ENCODE peak calls at places on chromosome 19, in four cellular contexts. C is GM23248, D is tibial artery, M is mesendoderm. B is an unnamed sample.

GRCh38 chr19:11377756-11378155 is 3.3 kb downstream of the SWSAP1 start:
- DNase-seq in M (no peak), D (no peak), C (peak; percentile 77), B (no peak)

GRCh38 chr19:48390188-48391099 is 907 bp downstream of the KDELR1 start:
- DNase-seq in M (peak; percentile 83), D (peak; percentile 53), C (peak; percentile 84), B (peak; percentile 67)

GRCh38 chr19:30339624-30340525 is 32.3 kb upstream of the ZNF536 start:
- DNase-seq in C (no peak), M (no peak), D (no peak), B (no peak)

GRCh38 chr19:35608250-35608649 is 4.3 kb upstream of the HAUS5 start:
- DNase-seq in C (no peak), D (no peak), M (no peak), B (no peak)

GRCh38 chr19:30253581-30253996 is 118.6 kb upstream of the ZNF536 start:
- DNase-seq in C (peak; percentile 95), D (no peak), M (peak; percentile 38), B (no peak)

GRCh38 chr19:7851623-7852500 is 21.8 kb downstream of the EVI5L start:
- DNase-seq in D (no peak), M (no peak), C (no peak), B (no peak)

GRCh38 chr19:39413269-39413902 is 917 bp downstream of the PLEKHG2 start:
- DNase-seq in M (peak; percentile 63), C (peak; percentile 75), D (peak; percentile 69), B (peak; percentile 56)

GRCh38 chr19:3204646-3205275 is 19.0 kb downstream of the NCLN start:
- DNase-seq in D (no peak), C (no peak), M (no peak), B (no peak)

GRCh38 chr19:54708781-54709180 is 15.5 kb upstream of the KIR3DL3 start:
- DNase-seq in M (no peak), C (no peak), D (no peak), B (no peak)

GRCh38 chr19:3189702-3190469 is 4.2 kb downstream of the NCLN start:
- DNase-seq in C (no peak), D (no peak), M (no peak), B (peak; percentile 73)

GRCh38 chr19:33391631-33392249 is 18.2 kb downstream of the CEBPG start:
- DNase-seq in D (peak; percentile 15), M (no peak), C (no peak), B (no peak)
- H3K4me1 ChIP-seq in D (peaks cover 70% of the 10 kb centered on the region), M (no peaks in the 10 kb centered on the region), C (peaks cover 35% of the 10 kb centered on the region), B (peaks cover 31% of the 10 kb centered on the region)

DNA sequence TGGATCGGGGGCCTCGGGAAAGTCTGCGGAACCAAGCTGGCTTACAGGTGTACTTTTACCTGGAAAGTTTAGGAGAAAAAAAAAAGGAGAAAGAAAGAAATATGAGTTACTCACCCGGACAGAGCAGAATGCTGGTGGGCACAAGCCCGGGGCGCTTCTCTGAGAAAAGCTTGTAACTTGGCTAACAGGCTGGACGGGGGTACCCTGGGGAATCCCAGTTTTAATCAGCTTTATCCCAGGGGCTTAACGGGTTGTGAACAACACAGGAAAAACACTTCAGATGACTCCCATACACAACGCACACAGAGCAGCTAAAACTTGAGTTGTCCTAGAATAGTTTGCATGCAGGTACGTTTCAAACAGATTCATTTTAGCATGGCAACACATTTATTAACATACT is 37.3 kb downstream of the KLF2 start:
- DNase-seq in C (no peak), D (no peak), M (no peak), B (no peak)
- H3K4me1 ChIP-seq in C (no peaks in the 10 kb centered on the region), D (no peaks in the 10 kb centered on the region), M (no peaks in the 10 kb centered on the region), B (peaks cover 5% of the 10 kb centered on the region)

GRCh38 chr19:46618670-46619231 is 6.1 kb downstream of the PTGIR start:
- DNase-seq in D (no peak), C (peak; percentile 70), M (no peak), B (no peak)

GRCh38 chr19:46617566-46618079 is 7.3 kb downstream of the PTGIR start:
- DNase-seq in C (no peak), D (no peak), M (no peak), B (no peak)

GRCh38 chr19:46615966-46616365 is 8.9 kb downstream of the PTGIR start:
- DNase-seq in M (no peak), C (no peak), D (no peak), B (no peak)

GRCh38 chr19:46614114-46614701 is 10.7 kb downstream of the PTGIR start:
- DNase-seq in C (peak; percentile 84), M (peak; percentile 80), D (peak; percentile 86), B (peak; percentile 85)

DNA sequence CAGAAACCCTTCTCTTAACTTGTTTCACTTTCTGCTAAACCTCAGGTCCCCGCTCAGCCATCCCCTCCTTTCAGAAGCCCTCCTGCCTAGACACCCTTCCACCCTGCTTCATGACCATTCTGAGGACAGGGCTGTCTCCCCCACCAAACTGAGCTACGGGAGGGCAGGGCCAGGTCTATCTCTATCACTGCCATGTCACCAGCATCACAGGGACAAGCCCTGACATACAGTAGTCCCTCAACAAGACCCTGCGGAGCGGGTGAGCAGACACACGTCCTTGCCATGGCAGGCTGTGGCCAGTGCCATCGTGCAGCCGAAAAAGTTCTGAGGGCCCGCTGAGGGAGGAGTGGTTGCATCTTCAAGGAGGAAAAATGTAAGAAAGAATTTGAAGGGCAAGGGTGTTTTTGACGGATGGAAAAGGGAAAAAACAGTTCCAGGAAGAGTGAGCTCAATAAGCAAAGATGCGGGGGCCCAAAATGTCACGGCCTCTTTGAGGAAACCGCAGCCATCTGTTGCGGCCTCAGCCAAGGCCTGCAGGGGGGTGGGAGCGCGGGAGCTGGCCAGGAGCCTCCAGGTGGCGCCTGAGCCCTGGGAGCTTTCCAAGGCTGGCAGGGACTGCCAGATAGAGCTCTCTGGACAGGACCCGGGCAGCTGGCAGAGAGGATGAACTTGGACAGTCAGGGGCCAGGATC is 8.1 kb downstream of the PTGIR start:
- DNase-seq in C (peak; percentile 76), D (no peak), M (peak; percentile 73), B (no peak)
- H3K4me1 ChIP-seq in C (peaks cover 38% of the 10 kb centered on the region), D (peaks cover 57% of the 10 kb centered on the region), M (peaks cover 2% of the 10 kb centered on the region), B (peaks cover 5% of the 10 kb centered on the region)

GRCh38 chr19:41871573-41872383 is 5.3 kb upstream of the CD79A start:
- DNase-seq in C (no peak), D (no peak), M (peak; percentile 32), B (no peak)
- H3K4me1 ChIP-seq in C (no peaks in the 10 kb centered on the region), D (no peaks in the 10 kb centered on the region), M (no peaks in the 10 kb centered on the region), B (peaks cover 5% of the 10 kb centered on the region)

GRCh38 chr19:16369664-16370576 is 45.3 kb downstream of the KLF2 start:
- DNase-seq in D (no peak), M (no peak), C (no peak), B (no peak)
- H3K4me1 ChIP-seq in D (no peaks in the 10 kb centered on the region), M (no peaks in the 10 kb centered on the region), C (peaks cover 8% of the 10 kb centered on the region), B (peaks cover 20% of the 10 kb centered on the region)

DNA sequence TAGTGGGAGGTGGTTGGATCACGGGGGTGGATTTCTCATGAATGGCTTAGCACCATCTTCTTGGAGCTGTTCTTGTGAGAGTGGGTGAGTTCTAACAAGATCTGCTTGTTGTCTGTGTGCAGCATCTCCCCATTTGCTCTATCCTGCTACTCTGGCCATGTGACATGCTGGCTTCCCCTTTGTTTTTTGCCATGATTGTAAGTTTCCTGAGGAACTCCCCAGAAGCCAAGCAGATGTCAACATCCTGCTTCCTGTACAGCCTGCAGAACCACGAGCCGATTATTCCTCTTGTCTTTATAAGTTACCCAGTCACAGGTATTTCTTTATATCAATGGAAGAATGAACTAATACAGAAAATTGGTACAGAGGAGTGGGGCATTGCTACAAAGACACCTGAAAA is 2.3 kb upstream of the SIGLEC12 start:
- DNase-seq in D (no peak), M (no peak), C (no peak), B (no peak)
- H3K4me1 ChIP-seq in D (no peaks in the 10 kb centered on the region), M (no peaks in the 10 kb centered on the region), C (no peaks in the 10 kb centered on the region), B (no peaks in the 10 kb centered on the region)